ENCODE peak calls at places on chromosomes 13 and 19, in nine cellular contexts. L, T, Z, S, C, G, H, W and N are unnamed samples.

GRCh38 chr13:114313061-114313860 is 1.0 kb upstream of the CHAMP1 start:
- DNase-seq in L (no peak), T (no peak), Z (peak; percentile 60), S (no peak), C (no peak), G (no peak), H (no peak), W (no peak), N (no peak)

GRCh38 chr19:3208317-3209207 is 15.9 kb upstream of the CELF5 start:
- DNase-seq in L (no peak), T (no peak), Z (no peak), S (no peak), C (no peak), G (no peak), H (no peak), W (no peak), N (no peak)

GRCh38 chr19:44430956-44431355 is 17.3 kb downstream of the ZNF229 start:
- DNase-seq in L (no peak), T (no peak), Z (no peak), S (no peak), C (no peak), G (no peak), H (no peak), W (no peak), N (no peak)

GRCh38 chr13:42990991-42991891 is 800 bp downstream of the EPSTI1 start:
- DNase-seq in L (no peak), T (no peak), Z (no peak), S (no peak), C (no peak), G (no peak), H (no peak), W (no peak), N (no peak)

GRCh38 chr13:26541678-26542553 is 15.6 kb upstream of the WASF3 start:
- DNase-seq in L (no peak), T (no peak), Z (no peak), S (no peak), C (no peak), G (no peak), H (no peak), W (no peak), N (no peak)

GRCh38 chr13:39394811-39395685 is 207.9 kb downstream of the LHFPL6 start:
- DNase-seq in L (no peak), T (no peak), Z (no peak), S (no peak), C (no peak), G (no peak), H (no peak), W (no peak), N (no peak)

GRCh38 chr19:14890616-14891379 is 4.9 kb upstream of the OR7A17 start:
- DNase-seq in L (no peak), T (no peak), Z (no peak), S (no peak), C (no peak), G (no peak), H (no peak), W (no peak), N (no peak)

GRCh38 chr13:59946924-59947323 is 216.8 kb downstream of the DIAPH3 start:
- DNase-seq in L (no peak), T (no peak), Z (no peak), S (peak; percentile 78), C (no peak), G (no peak), H (peak; percentile 51), W (no peak), N (no peak)

GRCh38 chr19:7860902-7861618 is 13.1 kb downstream of the PRR36 start:
- DNase-seq in L (no peak), T (no peak), Z (no peak), S (no peak), C (no peak), G (no peak), H (no peak), W (no peak), N (no peak)

GRCh38 chr19:18425515-18426415 is 6.6 kb downstream of the SSBP4 start:
- DNase-seq in L (no peak), T (no peak), Z (no peak), S (peak; percentile 51), C (no peak), G (no peak), H (peak; percentile 55), W (peak; percentile 59), N (no peak)

GRCh38 chr19:28710278-28710677 is 502.7 kb downstream of the UQCRFS1 start:
- DNase-seq in L (no peak), T (no peak), Z (peak; percentile 76), S (peak; percentile 65), C (no peak), G (no peak), H (peak; percentile 86), W (peak; percentile 81), N (no peak)

DNA sequence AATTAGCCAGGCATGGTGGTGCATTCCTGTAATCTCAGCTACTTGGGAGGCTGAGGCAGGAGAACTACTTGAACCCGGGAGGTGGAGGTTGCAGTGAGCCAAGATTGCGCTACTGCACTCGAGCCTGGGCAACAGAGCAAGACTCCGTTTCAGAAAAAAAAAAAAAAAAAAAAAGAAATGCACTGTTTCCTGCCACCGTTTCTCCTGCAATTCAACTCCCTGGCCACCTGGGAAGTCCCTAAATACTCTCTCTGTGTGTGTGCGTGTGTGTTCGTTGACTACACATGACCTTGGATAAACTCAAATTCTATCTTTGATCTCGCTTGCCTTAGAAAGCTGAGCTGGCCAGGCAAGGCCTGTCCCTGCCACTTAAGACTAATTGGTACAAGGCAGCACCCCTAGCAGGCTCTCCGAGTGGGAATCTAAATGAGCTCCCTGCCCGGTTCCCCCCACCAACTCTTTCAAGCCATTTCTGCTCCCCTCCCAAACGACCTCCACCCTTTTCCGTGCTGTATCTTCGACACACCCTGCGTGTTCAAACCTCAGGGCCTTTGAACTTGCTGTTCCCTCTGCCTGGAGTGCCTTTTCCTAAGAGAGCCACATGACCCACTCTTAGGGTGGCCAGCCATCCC is 5.2 kb upstream of the BCAT2 start:
- DNase-seq in L (peak; percentile 65), T (no peak), Z (peak; percentile 55), S (no peak), C (no peak), G (no peak), H (peak; percentile 46), W (no peak), N (no peak)
- TF ChIP-seq CTCF in L (no peak), T (no peak), Z (no peak), S (no peak), C (no peak), G (peak; percentile 31), H (peak; percentile 4), W (no peak), N (no peak)

DNA sequence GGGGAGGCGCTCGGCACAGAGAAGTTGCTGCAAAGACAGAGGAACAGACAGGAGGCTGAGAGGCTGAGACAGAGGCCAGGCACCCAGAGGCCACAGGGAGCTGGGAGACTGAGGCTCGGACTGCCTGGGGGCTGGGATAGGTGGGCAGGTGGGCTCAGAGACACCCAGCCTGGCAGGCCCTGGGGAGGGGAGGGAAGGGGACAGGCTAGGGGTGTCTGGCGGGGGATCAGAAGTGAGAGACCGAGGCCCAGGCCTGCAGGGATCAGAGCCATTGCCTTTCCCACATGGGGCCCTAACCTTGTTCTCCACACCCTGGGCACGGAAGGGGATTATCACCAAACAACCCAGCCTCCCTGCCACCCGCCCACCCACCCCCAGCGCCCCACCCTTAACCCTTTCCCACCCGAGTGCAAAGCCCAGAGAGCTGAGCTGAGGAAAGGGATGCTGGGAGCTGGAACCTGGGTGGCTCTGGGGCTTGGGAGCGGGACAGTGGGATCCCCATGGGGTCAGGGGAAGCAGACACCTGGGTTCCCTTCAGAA is 1.3 kb downstream of the NTN5 start:
- DNase-seq in L (no peak), T (no peak), Z (no peak), S (no peak), C (no peak), G (no peak), H (no peak), W (no peak), N (no peak)
- TF ChIP-seq CTCF in L (no peak), T (no peak), Z (no peak), S (no peak), C (no peak), G (no peak), H (no peak), W (no peak), N (no peak)

GRCh38 chr13:99806671-99807070 is 164.9 kb downstream of the ZIC5 start:
- DNase-seq in L (no peak), T (no peak), Z (no peak), S (no peak), C (no peak), G (no peak), H (no peak), W (no peak), N (no peak)
- TF ChIP-seq CTCF in L (no peak), T (no peak), Z (no peak), S (no peak), C (no peak), G (no peak), H (no peak), W (no peak), N (no peak)

DNA sequence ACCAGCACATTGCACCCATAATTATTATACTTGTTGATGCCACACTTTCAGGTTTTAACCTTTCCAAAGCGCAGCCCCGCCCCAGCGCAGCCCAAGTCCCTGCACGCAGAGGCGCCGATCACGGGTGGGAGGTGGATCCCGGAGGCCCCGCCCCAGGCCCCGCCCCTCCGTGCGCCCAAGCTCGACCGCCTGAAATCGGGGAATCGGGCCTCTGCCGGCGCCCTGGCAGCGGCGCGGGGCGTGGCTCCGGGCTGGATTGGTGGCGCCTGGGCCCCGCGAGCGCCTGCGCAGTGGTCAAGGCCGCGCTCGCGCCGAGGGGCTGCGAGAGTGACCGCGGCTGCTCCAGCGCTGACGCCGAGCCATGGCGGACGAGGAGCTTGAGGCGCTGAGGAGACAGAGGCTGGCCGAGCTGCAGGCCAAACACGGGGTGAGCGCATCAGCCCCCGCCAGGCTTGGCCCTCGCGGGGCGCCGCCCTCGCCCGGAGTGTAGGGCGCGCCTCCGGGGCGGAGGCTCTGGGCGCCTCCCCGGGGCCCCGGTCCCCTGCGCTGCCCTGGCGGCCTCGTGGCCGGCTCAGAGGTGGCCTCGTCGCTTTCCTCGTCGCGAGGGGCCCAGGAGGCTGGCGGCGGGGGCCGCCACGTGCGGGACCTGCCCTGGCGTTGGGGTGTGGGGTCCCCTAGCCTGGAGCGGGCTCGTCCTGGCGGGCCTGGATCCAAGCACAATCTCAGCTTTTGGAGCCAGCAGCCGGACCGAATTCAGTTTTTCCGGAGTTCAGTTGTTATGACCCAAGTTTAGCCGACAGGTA is at the start of gene PDCD5:
- DNase-seq in L (peak; percentile 97), T (peak; percentile 97), Z (peak; percentile 95), S (peak; percentile 97), C (peak; percentile 99), G (peak; percentile 94), H (peak; percentile 96), W (peak; percentile 92), N (peak; percentile 97)
- TF ChIP-seq CTCF in L (no peak), T (no peak), Z (no peak), S (no peak), C (no peak), G (no peak), H (no peak), W (no peak), N (no peak)